ENCODE peak calls at places on chromosomes 12 and 14, in five cellular contexts. A is IMR-90, L is H9, J is mesenchymal stem cell, Y is H1. R is an unnamed sample.

GRCh38 chr12:98741229-98741614 is 96.1 kb downstream of the APAF1 start:
- DNase-seq in A (peak), L (no peak), J (no peak), Y (no peak), R (no peak)

GRCh38 chr12:110957652-110958051 is 37.3 kb upstream of the MYL2 start:
- DNase-seq in A (no peak), L (peak), J (no peak), Y (no peak), R (no peak)

GRCh38 chr14:68440776-68441175 is 352.1 kb downstream of the ZFP36L1 start:
- DNase-seq in A (peak), L (no peak), J (no peak), Y (no peak), R (no peak)

GRCh38 chr14:102187044-102187443 is 47.3 kb downstream of the WDR20 start:
- DNase-seq in A (peak), L (no peak), J (peak), Y (no peak), R (no peak)

GRCh38 chr12:65642006-65642695 is 182.1 kb upstream of the HMGA2 start:
- DNase-seq in A (no peak), L (no peak), J (no peak), Y (no peak), R (no peak)

GRCh38 chr12:53719649-53720048 is 7.6 kb downstream of the CALCOCO1 start:
- DNase-seq in A (no peak), L (peak), J (no peak), Y (no peak), R (no peak)

GRCh38 chr12:29088611-29089219 is 60.4 kb upstream of the FAR2 start:
- DNase-seq in A (peak), L (no peak), J (peak), Y (no peak), R (no peak)

GRCh38 chr12:76241371-76241770 is 106.8 kb downstream of the BBS10 start:
- DNase-seq in A (peak), L (no peak), J (no peak), Y (no peak), R (no peak)

GRCh38 chr12:2163172-2163927 is 110.6 kb downstream of the CACNA1C start:
- DNase-seq in A (peak), L (no peak), J (peak), Y (no peak), R (no peak)

GRCh38 chr12:57619434-57620244 is 8.4 kb downstream of the ARHGEF25 start:
- DNase-seq in A (no peak), L (peak), J (no peak), Y (peak), R (no peak)

GRCh38 chr12:91396296-91396695 is 213.7 kb upstream of the DCN start:
- DNase-seq in A (no peak), L (no peak), J (no peak), Y (no peak), R (no peak)

DNA sequence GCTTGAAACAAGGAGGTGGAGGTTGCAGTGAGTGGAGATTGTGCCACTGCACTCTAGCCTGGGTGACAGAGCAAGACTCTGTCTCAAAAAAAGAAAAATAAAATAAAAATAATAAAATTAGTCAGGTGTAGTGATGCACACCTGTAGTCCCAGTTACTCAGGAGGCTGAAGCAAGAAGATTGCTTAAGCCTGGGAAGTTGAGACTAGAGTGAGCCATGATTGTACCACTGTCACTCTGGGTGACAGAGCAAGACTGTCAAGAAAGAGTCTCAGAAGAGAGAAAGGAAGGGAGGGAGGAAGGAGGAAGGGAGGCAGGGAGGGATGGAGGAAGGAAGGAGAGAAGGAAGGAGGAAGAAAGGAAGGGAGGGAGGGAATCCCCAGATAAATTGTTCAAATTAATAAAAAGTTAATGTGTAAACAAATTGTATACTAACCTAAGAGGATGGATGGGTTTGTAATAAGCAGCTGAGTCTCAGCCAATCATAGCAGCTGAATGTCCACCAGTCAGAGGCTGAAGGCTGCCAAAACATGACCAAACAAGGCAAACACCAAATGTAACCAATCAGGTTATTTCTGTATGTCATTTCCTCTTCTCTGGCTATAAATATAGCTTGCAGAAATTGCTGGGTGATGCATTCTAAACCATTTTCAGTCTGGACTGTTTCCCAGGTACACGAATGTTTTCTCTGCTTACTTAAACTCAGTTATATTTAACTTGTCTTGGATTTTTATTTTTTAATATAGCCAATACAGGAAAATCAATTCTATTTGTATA is 6.1 kb upstream of the CDCA4 start:
- DNase-seq in A (peak), L (no peak), J (no peak), Y (no peak), R (no peak)
- H3K9ac ChIP-seq in A (no peak), L (no peak), J (no peak), Y (no peak), R (no peak)

GRCh38 chr14:34875031-34875922 is at the start of gene BAZ1A:
- DNase-seq in A (peak), L (peak), J (peak), Y (no peak), R (peak)
- H3K14ac ChIP-seq in A (peak), L (peak), J (peak), Y (no peak), R (peak)

DNA sequence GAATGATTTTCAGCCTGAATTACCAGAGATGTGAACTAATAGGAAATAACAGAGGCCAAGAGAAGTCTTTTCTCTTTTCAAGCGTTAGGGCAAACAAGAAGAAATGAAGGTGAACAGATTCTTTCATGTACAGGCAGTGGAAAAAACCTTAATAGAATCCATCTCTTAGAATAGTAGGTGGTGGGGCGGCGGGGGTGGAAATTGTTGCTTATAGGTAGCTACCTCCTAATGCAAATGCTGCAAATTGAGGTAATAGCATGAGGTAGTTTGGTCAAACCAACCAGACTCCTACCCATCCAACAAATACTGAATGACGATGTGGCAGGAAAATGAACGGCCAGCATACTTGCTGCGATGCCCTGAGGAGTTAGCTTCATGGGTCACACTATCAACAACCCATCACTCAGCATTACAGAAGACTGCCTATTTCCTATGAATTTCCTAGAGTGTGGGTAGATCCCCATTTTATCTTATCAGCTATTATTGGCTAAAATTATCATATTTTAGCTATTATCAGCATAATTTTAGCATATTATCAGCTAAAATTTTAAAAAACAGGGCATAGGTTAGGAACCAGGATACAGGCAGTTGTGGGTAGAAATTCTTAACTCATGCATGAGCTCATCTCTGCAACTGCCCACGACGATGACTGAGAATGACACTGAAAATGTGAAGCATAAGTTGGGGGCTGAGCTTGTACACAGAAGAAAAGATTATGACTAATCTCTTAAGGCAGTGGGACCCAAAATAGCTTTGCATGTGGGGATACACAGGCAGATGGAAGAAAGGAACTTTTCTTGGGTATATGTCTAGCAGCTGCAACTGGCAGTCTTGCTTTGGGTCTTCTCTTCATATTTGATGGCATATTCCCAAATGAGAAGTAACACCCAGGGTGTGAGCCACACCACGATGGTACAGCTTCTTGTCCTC is 68.7 kb downstream of the NIN start:
- DNase-seq in A (peak), L (no peak), J (peak), Y (no peak), R (no peak)
- H3K9ac ChIP-seq in A (no peak), L (no peak), J (peak), Y (no peak), R (no peak)

GRCh38 chr14:105086833-105087307 is 21.6 kb upstream of the GPR132 start:
- DNase-seq in A (peak), L (peak), J (peak), Y (peak), R (peak)

GRCh38 chr14:105085766-105086165 is 20.5 kb upstream of the GPR132 start:
- DNase-seq in A (no peak), L (no peak), J (no peak), Y (no peak), R (no peak)

GRCh38 chr14:105088812-105089745 is 23.8 kb upstream of the GPR132 start:
- DNase-seq in A (peak), L (no peak), J (peak), Y (no peak), R (no peak)

GRCh38 chr14:105087963-105088811 is 23.0 kb upstream of the GPR132 start:
- DNase-seq in A (peak), L (peak), J (peak), Y (peak), R (peak)

GRCh38 chr14:105087308-105087962 is 22.2 kb upstream of the GPR132 start:
- DNase-seq in A (peak), L (peak), J (peak), Y (peak), R (no peak)
- H3K14ac ChIP-seq in A (peak), L (no peak), J (no peak), Y (no peak), R (no peak)

GRCh38 chr12:131065279-131065678 is 111.6 kb downstream of the ADGRD1 start:
- DNase-seq in A (no peak), L (peak), J (no peak), Y (no peak), R (no peak)
- H3K9ac ChIP-seq in A (no peak), L (no peak), J (no peak), Y (no peak), R (peak)

GRCh38 chr12:95943231-95943842 is at the start of gene AMDHD1:
- DNase-seq in A (peak), L (peak), J (peak), Y (peak), R (peak)
- H3K14ac ChIP-seq in A (peak), L (peak), J (no peak), Y (no peak), R (peak)

R was measured in neuronal stem cell.